ENCODE peak calls at places on chromosomes 12 and 14, in nine cellular contexts. One of them, this sample, is unnamed.

GRCh38 chr12:26274441-26275312 is 79.3 kb downstream of the SSPN start:
- DNase-seq in GM23248: peak
- DNase-seq in fibroblast of lung: peak
- DNase-seq in HepG2: peak
- DNase-seq in hepatocyte: peak
- DNase-seq in PC-3: peak
- DNase-seq in neural progenitor cell: peak
- DNase-seq in GM23338: peak
- DNase-seq in PC-9: peak
- DNase-seq in this sample: peak

GRCh38 chr14:62691613-62692489 is 353.4 kb downstream of the KCNH5 start:
- DNase-seq in fibroblast of lung: peak
- DNase-seq in PC-9: peak
- DNase-seq in GM23338: no peak
- DNase-seq in hepatocyte: peak
- DNase-seq in PC-3: peak
- DNase-seq in HepG2: peak
- DNase-seq in neural progenitor cell: no peak
- DNase-seq in GM23248: peak
- DNase-seq in this sample: peak

GRCh38 chr12:108914031-108914630 is 34.2 kb downstream of the DAO start:
- DNase-seq in PC-3: peak
- DNase-seq in GM23248: peak
- DNase-seq in hepatocyte: no peak
- DNase-seq in fibroblast of lung: peak
- DNase-seq in PC-9: no peak
- DNase-seq in GM23338: no peak
- DNase-seq in neural progenitor cell: no peak
- DNase-seq in HepG2: no peak
- DNase-seq in this sample: no peak

GRCh38 chr14:90579088-90579487 is 182.3 kb downstream of the CALM1 start:
- DNase-seq in neural progenitor cell: no peak
- DNase-seq in GM23338: no peak
- DNase-seq in PC-3: no peak
- DNase-seq in HepG2: no peak
- DNase-seq in fibroblast of lung: no peak
- DNase-seq in GM23248: no peak
- DNase-seq in hepatocyte: no peak
- DNase-seq in PC-9: no peak
- DNase-seq in this sample: no peak

GRCh38 chr14:104100171-104101085 is 14.9 kb downstream of the ASPG start:
- DNase-seq in HepG2: no peak
- DNase-seq in neural progenitor cell: no peak
- DNase-seq in PC-9: no peak
- DNase-seq in PC-3: no peak
- DNase-seq in hepatocyte: no peak
- DNase-seq in GM23338: no peak
- DNase-seq in fibroblast of lung: no peak
- DNase-seq in GM23248: no peak
- DNase-seq in this sample: no peak

GRCh38 chr12:5305425-5305824 is 126.5 kb upstream of the NTF3 start:
- DNase-seq in PC-3: no peak
- DNase-seq in fibroblast of lung: no peak
- DNase-seq in neural progenitor cell: no peak
- DNase-seq in PC-9: no peak
- DNase-seq in HepG2: no peak
- DNase-seq in GM23338: no peak
- DNase-seq in GM23248: no peak
- DNase-seq in hepatocyte: no peak
- DNase-seq in this sample: no peak

GRCh38 chr14:48914382-48914781 is 671.8 kb downstream of the RPS29 start:
- DNase-seq in PC-9: no peak
- DNase-seq in hepatocyte: peak
- DNase-seq in HepG2: no peak
- DNase-seq in fibroblast of lung: no peak
- DNase-seq in GM23338: no peak
- DNase-seq in PC-3: no peak
- DNase-seq in GM23248: no peak
- DNase-seq in neural progenitor cell: no peak
- DNase-seq in this sample: no peak

GRCh38 chr12:12724421-12725085 is 7.4 kb downstream of the CDKN1B start:
- DNase-seq in HepG2: no peak
- DNase-seq in PC-9: no peak
- DNase-seq in fibroblast of lung: no peak
- DNase-seq in GM23338: peak
- DNase-seq in PC-3: peak
- DNase-seq in GM23248: peak
- DNase-seq in hepatocyte: no peak
- DNase-seq in neural progenitor cell: peak
- DNase-seq in this sample: no peak

GRCh38 chr12:56241424-56242205 is 11.8 kb downstream of the SLC39A5 start:
- DNase-seq in neural progenitor cell: no peak
- DNase-seq in HepG2: no peak
- DNase-seq in GM23338: no peak
- DNase-seq in fibroblast of lung: no peak
- DNase-seq in hepatocyte: no peak
- DNase-seq in PC-3: no peak
- DNase-seq in GM23248: no peak
- DNase-seq in PC-9: no peak
- DNase-seq in this sample: no peak

GRCh38 chr12:109449845-109450532 is 27.1 kb downstream of the KCTD10 start:
- DNase-seq in GM23338: peak
- DNase-seq in PC-9: no peak
- DNase-seq in neural progenitor cell: no peak
- DNase-seq in GM23248: no peak
- DNase-seq in PC-3: no peak
- DNase-seq in fibroblast of lung: no peak
- DNase-seq in hepatocyte: no peak
- DNase-seq in HepG2: no peak
- DNase-seq in this sample: no peak

GRCh38 chr12:49730568-49731101 is 10.7 kb upstream of the TMBIM6 start:
- DNase-seq in GM23248: peak
- DNase-seq in PC-3: peak
- DNase-seq in hepatocyte: no peak
- DNase-seq in fibroblast of lung: peak
- DNase-seq in GM23338: no peak
- DNase-seq in neural progenitor cell: no peak
- DNase-seq in HepG2: no peak
- DNase-seq in PC-9: peak
- DNase-seq in this sample: no peak

GRCh38 chr14:89317051-89317691 is 99.9 kb downstream of the FOXN3 start:
- DNase-seq in PC-3: no peak
- DNase-seq in PC-9: no peak
- DNase-seq in GM23338: no peak
- DNase-seq in hepatocyte: no peak
- DNase-seq in HepG2: no peak
- DNase-seq in neural progenitor cell: no peak
- DNase-seq in GM23248: no peak
- DNase-seq in fibroblast of lung: no peak
- DNase-seq in this sample: no peak

GRCh38 chr14:61121293-61121897 is 140.3 kb downstream of the SLC38A6 start:
- DNase-seq in GM23248: no peak
- DNase-seq in fibroblast of lung: peak
- DNase-seq in HepG2: no peak
- DNase-seq in hepatocyte: no peak
- DNase-seq in GM23338: no peak
- DNase-seq in neural progenitor cell: no peak
- DNase-seq in PC-9: no peak
- DNase-seq in PC-3: no peak
- DNase-seq in this sample: no peak

GRCh38 chr12:52119398-52120254 is 40.1 kb downstream of the SMIM41 start:
- DNase-seq in GM23248: peak
- DNase-seq in PC-3: peak
- DNase-seq in neural progenitor cell: peak
- DNase-seq in PC-9: no peak
- DNase-seq in hepatocyte: peak
- DNase-seq in fibroblast of lung: no peak
- DNase-seq in GM23338: peak
- DNase-seq in HepG2: peak
- DNase-seq in this sample: peak

GRCh38 chr12:2796187-2796663 is 1.5 kb downstream of the FKBP4 start:
- DNase-seq in GM23338: peak
- DNase-seq in PC-3: peak
- DNase-seq in GM23248: peak
- DNase-seq in hepatocyte: peak
- DNase-seq in neural progenitor cell: peak
- DNase-seq in fibroblast of lung: no peak
- DNase-seq in HepG2: no peak
- DNase-seq in PC-9: peak
- DNase-seq in this sample: no peak

GRCh38 chr12:6195665-6196535 is 4.3 kb upstream of the CD9 start:
- DNase-seq in HepG2: peak
- DNase-seq in GM23338: peak
- DNase-seq in GM23248: peak
- DNase-seq in hepatocyte: peak
- DNase-seq in fibroblast of lung: peak
- DNase-seq in neural progenitor cell: peak
- DNase-seq in PC-9: peak
- DNase-seq in PC-3: peak
- DNase-seq in this sample: peak

DNA sequence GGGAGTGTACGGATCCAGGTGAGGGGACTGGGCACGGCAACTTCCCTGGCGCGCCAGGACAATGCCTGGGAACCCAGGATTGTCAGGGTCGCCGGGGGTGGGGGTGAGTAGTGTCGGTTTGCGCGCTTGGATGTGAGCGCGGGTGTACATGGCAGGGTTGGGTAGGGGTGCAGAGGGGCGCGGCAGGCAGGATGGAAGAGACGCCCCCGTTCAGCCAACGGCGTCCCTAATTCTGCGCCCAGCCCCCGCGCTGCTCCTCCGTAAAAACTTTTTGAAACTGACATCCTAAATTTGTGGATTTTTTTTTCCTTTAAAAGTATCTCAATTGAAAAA is 3.1 kb downstream of the DIO3 start:
- DNase-seq in hepatocyte: no peak
- DNase-seq in HepG2: no peak
- DNase-seq in PC-9: no peak
- DNase-seq in fibroblast of lung: no peak
- DNase-seq in PC-3: no peak
- DNase-seq in GM23248: no peak
- DNase-seq in neural progenitor cell: no peak
- DNase-seq in GM23338: no peak
- DNase-seq in this sample: no peak
- TF ChIP-seq EZH2 in hepatocyte: no peak
- TF ChIP-seq EZH2 in HepG2: no peak
- TF ChIP-seq EZH2 in PC-9: peak
- TF ChIP-seq EZH2 in fibroblast of lung: no peak
- TF ChIP-seq EZH2 in PC-3: no peak
- TF ChIP-seq EZH2 in GM23248: no peak
- TF ChIP-seq EZH2 in neural progenitor cell: no peak
- TF ChIP-seq EZH2 in GM23338: no peak
- TF ChIP-seq EZH2 in this sample: no peak

GRCh38 chr12:132489602-132490239 is at the start of gene FBRSL1:
- DNase-seq in PC-9: peak
- DNase-seq in GM23338: peak
- DNase-seq in PC-3: peak
- DNase-seq in neural progenitor cell: peak
- DNase-seq in GM23248: peak
- DNase-seq in fibroblast of lung: peak
- DNase-seq in hepatocyte: peak
- DNase-seq in HepG2: peak
- DNase-seq in this sample: peak
- TF ChIP-seq EZH2 in PC-9: no peak
- TF ChIP-seq EZH2 in GM23338: no peak
- TF ChIP-seq EZH2 in PC-3: no peak
- TF ChIP-seq EZH2 in neural progenitor cell: peak
- TF ChIP-seq EZH2 in GM23248: no peak
- TF ChIP-seq EZH2 in fibroblast of lung: no peak
- TF ChIP-seq EZH2 in hepatocyte: no peak
- TF ChIP-seq EZH2 in HepG2: no peak
- TF ChIP-seq EZH2 in this sample: no peak

DNA sequence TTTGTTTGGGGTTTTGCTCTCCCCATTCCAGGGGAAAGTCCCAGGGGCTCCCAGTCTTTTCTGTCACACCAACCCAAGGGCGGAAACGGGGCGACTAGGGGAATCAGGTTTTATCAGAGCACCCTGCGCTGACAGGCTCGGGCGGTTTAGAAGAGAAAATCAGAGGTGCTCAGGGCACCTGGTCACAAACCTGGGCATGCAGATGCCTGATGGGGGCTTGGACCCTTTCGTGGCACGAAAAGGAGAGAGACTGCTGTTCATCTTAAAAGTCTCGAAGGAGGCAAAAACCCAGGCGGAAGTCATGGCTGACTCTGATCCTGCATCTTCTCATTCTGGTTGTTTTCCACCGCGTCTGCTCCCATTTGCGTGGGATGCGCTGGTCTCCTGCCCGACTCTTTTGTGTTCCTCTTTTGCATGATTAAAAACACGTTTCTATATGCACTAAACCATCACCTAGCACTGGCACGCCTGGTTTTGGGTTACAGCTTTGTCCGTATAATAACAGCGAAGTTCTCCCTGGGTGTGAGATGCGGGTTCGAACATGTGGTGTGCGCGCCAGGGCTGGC is 13.2 kb downstream of the OTX2 start:
- DNase-seq in neural progenitor cell: no peak
- DNase-seq in hepatocyte: no peak
- DNase-seq in PC-9: no peak
- DNase-seq in GM23338: peak
- DNase-seq in HepG2: no peak
- DNase-seq in fibroblast of lung: no peak
- DNase-seq in GM23248: peak
- DNase-seq in PC-3: no peak
- DNase-seq in this sample: no peak
- TF ChIP-seq EZH2 in neural progenitor cell: peak
- TF ChIP-seq EZH2 in hepatocyte: no peak
- TF ChIP-seq EZH2 in PC-9: no peak
- TF ChIP-seq EZH2 in GM23338: no peak
- TF ChIP-seq EZH2 in HepG2: no peak
- TF ChIP-seq EZH2 in fibroblast of lung: no peak
- TF ChIP-seq EZH2 in GM23248: no peak
- TF ChIP-seq EZH2 in PC-3: no peak
- TF ChIP-seq EZH2 in this sample: no peak

DNA sequence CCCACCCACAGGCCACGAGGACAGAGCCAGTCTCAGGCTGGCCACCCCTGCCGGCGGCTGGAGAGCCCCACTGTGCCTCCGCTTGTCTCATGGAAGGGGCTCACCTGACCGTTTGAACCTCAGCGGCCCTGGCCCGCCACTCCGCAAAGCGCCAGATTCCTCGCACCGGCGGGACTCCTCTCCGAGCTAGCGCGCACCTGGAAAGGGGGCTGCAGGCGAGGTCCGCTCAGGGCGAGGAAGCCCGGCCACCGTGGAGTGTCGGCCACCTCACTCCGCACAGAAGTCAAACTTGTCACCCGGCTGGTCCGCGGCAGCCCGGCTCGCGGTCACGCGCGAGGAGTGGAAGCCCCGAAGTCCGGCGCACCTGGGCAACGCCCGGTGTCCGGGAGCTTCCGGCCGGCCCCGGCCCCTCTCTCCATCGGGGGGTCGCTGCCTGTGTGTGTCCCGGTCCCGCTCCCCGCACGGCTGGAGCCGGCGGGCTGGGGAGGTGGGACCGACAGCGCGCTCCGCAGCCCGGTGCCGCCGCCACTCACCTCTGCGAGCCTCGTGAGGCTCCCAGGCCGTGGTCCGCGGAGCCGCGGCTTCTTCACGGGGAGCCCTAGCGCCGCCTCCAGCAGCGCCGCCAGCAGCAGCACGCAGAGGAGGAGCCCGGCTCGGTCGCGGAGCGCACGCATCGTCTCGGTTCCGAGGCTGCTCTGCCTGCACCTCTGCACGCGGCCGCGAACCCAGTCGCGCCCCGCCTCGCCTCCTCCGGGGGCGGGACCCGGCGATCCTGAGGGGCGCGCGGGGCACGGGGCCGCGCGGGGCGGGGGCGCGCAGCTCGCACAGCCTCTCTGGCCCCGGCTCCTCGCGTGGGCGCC is at the start of gene ISM2:
- DNase-seq in PC-9: no peak
- DNase-seq in HepG2: peak
- DNase-seq in GM23338: peak
- DNase-seq in hepatocyte: peak
- DNase-seq in GM23248: peak
- DNase-seq in fibroblast of lung: peak
- DNase-seq in neural progenitor cell: peak
- DNase-seq in PC-3: peak
- DNase-seq in this sample: peak
- TF ChIP-seq EZH2 in PC-9: no peak
- TF ChIP-seq EZH2 in HepG2: no peak
- TF ChIP-seq EZH2 in GM23338: peak
- TF ChIP-seq EZH2 in hepatocyte: peak
- TF ChIP-seq EZH2 in GM23248: no peak
- TF ChIP-seq EZH2 in fibroblast of lung: peak
- TF ChIP-seq EZH2 in neural progenitor cell: peak
- TF ChIP-seq EZH2 in PC-3: no peak
- TF ChIP-seq EZH2 in this sample: peak